ENCODE peak calls at places on chromosomes 1 and 21, in seven cellular contexts. X is tibial nerve; F is kidney glomerular epithelial cell; P is stimulated activated CD4-positive, alpha-beta T cell treated with anti-CD3 and anti-CD28 coated beads, Interleukin-4, amount 100 ng/mL, for 24 hours; V is A673; O is astrocyte of the spinal cord; R is GM12892. J is an unnamed sample.

GRCh38 chr1:178941849-178942248 is 71.0 kb upstream of the ANGPTL1 start:
- DNase-seq in X (no peak), F (no peak), P (no peak), V (no peak), O (peak; percentile 19), R (no peak), J (no peak)

GRCh38 chr1:158117854-158118691 is 62.6 kb upstream of the CD1D start:
- DNase-seq in X (peak; percentile 39), F (no peak), P (peak; percentile 36), V (peak; percentile 79), O (peak; percentile 40), R (peak; percentile 47), J (peak; percentile 64)

GRCh38 chr21:38797470-38797869 is 8.3 kb upstream of the ETS2 start:
- DNase-seq in X (no peak), F (no peak), P (no peak), V (no peak), O (no peak), R (no peak), J (peak; percentile 87)

GRCh38 chr21:25329227-25329626 is 278.1 kb downstream of the MRPL39 start:
- DNase-seq in X (no peak), F (peak; percentile 60), P (no peak), V (no peak), O (peak; percentile 64), R (no peak), J (peak; percentile 70)

GRCh38 chr1:3905953-3906671 is 6.0 kb upstream of the C1orf174 start:
- DNase-seq in X (no peak), F (no peak), P (no peak), V (no peak), O (no peak), R (no peak), J (no peak)

GRCh38 chr1:93078935-93079654 is at the start of gene MTF2:
- DNase-seq in X (peak; percentile 91), F (peak; percentile 86), P (peak; percentile 95), V (peak; percentile 99), O (peak; percentile 98), R (peak; percentile 65), J (peak; percentile 98)

GRCh38 chr1:91529856-91530255 is 29.2 kb downstream of the CDC7 start:
- DNase-seq in X (no peak), F (no peak), P (no peak), V (peak; percentile 15), O (peak; percentile 33), R (no peak), J (peak; percentile 32)

GRCh38 chr21:28745131-28746055 is 247.3 kb downstream of the LTN1 start:
- DNase-seq in X (peak; percentile 74), F (peak; percentile 83), P (peak; percentile 77), V (peak; percentile 80), O (peak; percentile 89), R (no peak), J (peak; percentile 68)

GRCh38 chr1:84634536-84635205 is 55.6 kb downstream of the SSX2IP start:
- DNase-seq in X (no peak), F (peak; percentile 64), P (no peak), V (no peak), O (no peak), R (no peak), J (no peak)

GRCh38 chr1:68963353-68963752 is 466.5 kb upstream of the DEPDC1 start:
- DNase-seq in X (no peak), F (no peak), P (no peak), V (no peak), O (peak; percentile 41), R (no peak), J (no peak)

GRCh38 chr1:226495716-226496115 is 52.8 kb upstream of the STUM start:
- DNase-seq in X (no peak), F (no peak), P (no peak), V (no peak), O (no peak), R (no peak), J (no peak)

GRCh38 chr1:242243472-242243871 is 244.6 kb upstream of the MAP1LC3C start:
- DNase-seq in X (no peak), F (no peak), P (no peak), V (no peak), O (no peak), R (peak; percentile 9), J (no peak)

GRCh38 chr1:45299296-45299695 is 27.4 kb upstream of the HPDL start:
- DNase-seq in X (no peak), F (no peak), P (no peak), V (no peak), O (no peak), R (no peak), J (no peak)

GRCh38 chr1:60132985-60133673 is 59.6 kb upstream of the C1orf87 start:
- DNase-seq in X (no peak), F (peak; percentile 98), P (no peak), V (peak; percentile 58), O (peak; percentile 93), R (no peak), J (peak; percentile 97)

GRCh38 chr1:78153092-78153736 is 107.4 kb downstream of the GIPC2 start:
- DNase-seq in X (no peak), F (no peak), P (no peak), V (no peak), O (no peak), R (no peak), J (no peak)

GRCh38 chr1:35544976-35545375 is 12.2 kb downstream of the KIAA0319L start:
- DNase-seq in X (peak; percentile 48), F (peak; percentile 26), P (peak; percentile 58), V (peak; percentile 60), O (no peak), R (no peak), J (peak; percentile 39)

GRCh38 chr1:3736708-3737107 is 15.5 kb upstream of the CCDC27 start:
- DNase-seq in X (no peak), F (no peak), P (no peak), V (no peak), O (no peak), R (no peak), J (no peak)

GRCh38 chr1:117284408-117285215 is 73.9 kb upstream of the VTCN1 start:
- DNase-seq in X (no peak), F (peak; percentile 79), P (no peak), V (peak; percentile 80), O (peak; percentile 73), R (no peak), J (peak; percentile 63)

GRCh38 chr1:1437904-1438376 is 2.5 kb downstream of the VWA1 start:
- DNase-seq in X (no peak), F (peak; percentile 60), P (no peak), V (no peak), O (no peak), R (peak; percentile 41), J (peak; percentile 33)

GRCh38 chr1:227934476-227935313 is 13.0 kb downstream of the WNT9A start:
- DNase-seq in X (no peak), F (no peak), P (peak; percentile 71), V (no peak), O (peak; percentile 70), R (no peak), J (peak; percentile 99)

GRCh38 chr1:200483491-200484143 is 73.8 kb upstream of the ZNF281 start:
- DNase-seq in X (peak; percentile 12), F (peak; percentile 96), P (peak; percentile 74), V (peak; percentile 38), O (peak; percentile 98), R (peak; percentile 55), J (peak; percentile 93)

GRCh38 chr1:102365074-102365473 is 368.3 kb upstream of the OLFM3 start:
- DNase-seq in X (no peak), F (no peak), P (no peak), V (peak; percentile 18), O (no peak), R (no peak), J (no peak)

GRCh38 chr1:54253480-54253879 is 53.5 kb downstream of the MRPL37 start:
- DNase-seq in X (peak; percentile 77), F (peak; percentile 85), P (no peak), V (no peak), O (peak; percentile 96), R (no peak), J (peak; percentile 92)

GRCh38 chr1:226628624-226629155 is 80.1 kb downstream of the STUM start:
- DNase-seq in X (no peak), F (no peak), P (no peak), V (no peak), O (no peak), R (no peak), J (no peak)

GRCh38 chr21:36320421-36321324 is 676 bp downstream of the MORC3 start:
- DNase-seq in X (peak; percentile 68), F (peak; percentile 67), P (no peak), V (peak; percentile 69), O (peak; percentile 76), R (peak; percentile 38), J (peak; percentile 68)

GRCh38 chr1:29180497-29181412 is 945 bp downstream of the SRSF4 start:
- DNase-seq in X (no peak), F (peak; percentile 70), P (peak; percentile 43), V (no peak), O (no peak), R (peak; percentile 29), J (no peak)

GRCh38 chr1:43004587-43005459 is 46.2 kb upstream of the SLC2A1 start:
- DNase-seq in X (no peak), F (no peak), P (no peak), V (no peak), O (no peak), R (no peak), J (no peak)

GRCh38 chr1:165894591-165894990 is 67.2 kb downstream of the UCK2 start:
- DNase-seq in X (no peak), F (no peak), P (no peak), V (no peak), O (peak; percentile 61), R (no peak), J (peak; percentile 58)

GRCh38 chr21:26715878-26716506 is 129.2 kb downstream of the ADAMTS1 start:
- DNase-seq in X (peak; percentile 52), F (peak; percentile 54), P (peak; percentile 5), V (peak; percentile 73), O (peak; percentile 31), R (peak; percentile 3), J (peak; percentile 33)

GRCh38 chr1:2170211-2170610 is 24.4 kb downstream of the FAAP20 start:
- DNase-seq in X (no peak), F (no peak), P (no peak), V (no peak), O (peak; percentile 34), R (no peak), J (no peak)

GRCh38 chr1:15283500-15283899 is 36.5 kb downstream of the FHAD1 start:
- DNase-seq in X (no peak), F (no peak), P (no peak), V (no peak), O (no peak), R (no peak), J (peak; percentile 76)

GRCh38 chr1:89022167-89022959 is at the start of gene GBP3:
- DNase-seq in X (no peak), F (peak; percentile 68), P (no peak), V (peak; percentile 47), O (peak; percentile 79), R (no peak), J (peak; percentile 70)